ENCODE peak calls at places on chromosomes 11 and 22, in ten cellular contexts. B, E, W, D, C, M, Z, O, K and S are unnamed samples.

GRCh38 chr11:14892577-14892976 is 546 bp upstream of the CYP2R1 start:
- DNase-seq in O (no peak), W (no peak), D (no peak), E (no peak), K (no peak), Z (no peak), M (no peak), C (no peak), B (no peak), S (no peak)

GRCh38 chr22:31604137-31604705 is 57.8 kb downstream of the PISD start:
- DNase-seq in E (no peak), K (no peak), B (no peak), C (no peak), M (no peak), D (no peak), O (no peak), W (no peak), Z (no peak), S (no peak)

GRCh38 chr11:100735949-100736675 is 49.0 kb downstream of the ARHGAP42 start:
- DNase-seq in O (no peak), K (no peak), B (no peak), Z (no peak), W (no peak), M (peak; percentile 35), E (no peak), D (no peak), C (no peak), S (no peak)

GRCh38 chr11:44243086-44243485 is 66.9 kb downstream of the ALX4 start:
- DNase-seq in O (no peak), C (no peak), E (no peak), B (no peak), K (no peak), M (no peak), W (no peak), Z (no peak), D (peak; percentile 28), S (no peak)

GRCh38 chr22:20567993-20568417 is 60.6 kb downstream of the MED15 start:
- DNase-seq in M (peak; percentile 59), B (no peak), O (no peak), Z (peak; percentile 14), C (peak; percentile 41), W (no peak), K (no peak), E (no peak), D (no peak), S (peak; percentile 59)

GRCh38 chr11:67584205-67584880 is 731 bp downstream of the GSTP1 start:
- DNase-seq in M (peak; percentile 54), O (peak; percentile 75), W (peak; percentile 76), E (peak; percentile 86), D (peak; percentile 69), C (peak; percentile 19), K (peak; percentile 54), B (peak; percentile 93), Z (peak; percentile 75), S (peak; percentile 82)

GRCh38 chr11:117220999-117221774 is 10.7 kb downstream of the PCSK7 start:
- DNase-seq in Z (no peak), E (peak; percentile 58), B (no peak), C (no peak), K (no peak), M (no peak), D (peak; percentile 51), O (no peak), W (peak; percentile 39), S (peak; percentile 82)

GRCh38 chr11:15800121-15800800 is 556.1 kb downstream of the SOX6 start:
- DNase-seq in D (no peak), Z (peak; percentile 35), M (peak; percentile 86), K (peak; percentile 40), E (peak; percentile 70), O (no peak), W (no peak), B (peak; percentile 49), C (peak; percentile 4), S (peak; percentile 59)

GRCh38 chr11:118319031-118319814 is 14.7 kb downstream of the CD3E start:
- DNase-seq in B (no peak), K (no peak), Z (no peak), E (no peak), W (no peak), D (no peak), C (no peak), O (peak; percentile 60), M (no peak), S (no peak)

GRCh38 chr22:44192098-44192810 is 11.5 kb downstream of the PARVG start:
- DNase-seq in B (no peak), E (no peak), Z (no peak), M (no peak), W (no peak), D (no peak), C (peak; percentile 42), K (no peak), O (peak; percentile 81), S (no peak)

GRCh38 chr11:79940976-79941735 is 500.3 kb upstream of the TENM4 start:
- DNase-seq in K (no peak), C (peak; percentile 58), Z (no peak), M (peak; percentile 82), B (no peak), W (no peak), O (no peak), E (no peak), D (no peak), S (no peak)

GRCh38 chr11:102111011-102111786 is 952 bp downstream of the YAP1 start:
- DNase-seq in E (peak; percentile 58), B (peak; percentile 87), M (peak; percentile 81), O (no peak), D (peak; percentile 94), C (peak; percentile 79), W (peak; percentile 88), K (peak; percentile 79), Z (peak; percentile 73), S (peak; percentile 75)

GRCh38 chr11:103798029-103798428 is 238.4 kb upstream of the DDI1 start:
- DNase-seq in E (no peak), O (no peak), C (no peak), M (peak; percentile 78), Z (no peak), B (no peak), K (no peak), W (no peak), D (no peak), S (no peak)

GRCh38 chr22:23221351-23221804 is 41.1 kb downstream of the BCR start:
- DNase-seq in K (no peak), C (no peak), B (no peak), D (no peak), Z (no peak), O (peak; percentile 56), E (no peak), W (no peak), M (no peak), S (no peak)
- H3K27ac ChIP-seq in K (no peak overlapping the region), C (no peak overlapping the region), B (no peak overlapping the region), D (no peak overlapping the region), Z (no peak overlapping the region), O (peak overlapping the region; percentile 98), E (no peak overlapping the region), W (no peak overlapping the region), M (no peak overlapping the region), S (no peak overlapping the region)

GRCh38 chr22:49152146-49152929 is 675.3 kb downstream of the BRD1 start:
- DNase-seq in M (no peak), B (no peak), C (no peak), W (no peak), K (no peak), O (no peak), D (peak; percentile 25), Z (no peak), E (no peak), S (no peak)
- H3K4me3 ChIP-seq in M (no peak overlapping the region), B (no peak overlapping the region), C (no peak overlapping the region), W (no peak overlapping the region), K (no peak overlapping the region), O (no peak overlapping the region), D (no peak overlapping the region), Z (no peak overlapping the region), E (no peak overlapping the region), S (no peak overlapping the region)

DNA sequence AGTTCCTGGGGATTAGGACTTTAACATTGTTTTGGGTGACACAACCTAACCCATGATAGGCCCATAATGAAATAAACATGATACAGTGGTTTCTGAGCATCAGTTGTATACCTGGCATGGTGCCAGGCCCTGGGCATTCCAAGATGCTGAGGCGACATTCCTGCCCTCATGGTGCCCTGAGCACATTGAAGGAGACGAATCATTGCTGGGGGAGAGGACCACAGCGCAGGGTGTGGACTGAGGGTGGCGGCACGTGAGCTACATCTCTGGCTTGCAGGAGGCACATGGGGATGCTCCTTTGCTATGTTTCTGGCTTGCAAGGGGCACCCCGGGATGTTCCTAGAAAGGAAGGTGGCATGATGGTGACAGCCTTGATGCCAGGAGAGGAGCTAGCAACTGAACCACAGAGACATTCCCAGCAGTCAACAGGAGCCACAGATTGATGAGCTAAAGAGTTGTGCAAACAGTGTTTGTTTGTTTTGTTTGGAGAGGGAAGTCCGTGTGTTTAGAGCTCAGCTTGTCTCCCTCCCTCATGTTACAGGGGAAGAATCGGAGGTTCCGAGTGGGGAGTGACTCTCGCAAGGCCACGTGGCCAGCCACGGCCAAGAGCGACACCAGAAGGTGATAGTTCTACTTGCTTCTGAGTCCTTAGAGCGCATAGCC is 106.4 kb downstream of the MIAT start:
- DNase-seq in W (peak; percentile 35), B (no peak), K (peak; percentile 30), E (peak; percentile 40), O (no peak), C (peak; percentile 56), M (peak; percentile 45), D (no peak), Z (no peak), S (no peak)
- H3K27ac ChIP-seq in W (no peak overlapping the region), B (no peak overlapping the region), K (no peak overlapping the region), E (no peak overlapping the region), O (no peak overlapping the region), C (no peak overlapping the region), M (no peak overlapping the region), D (no peak overlapping the region), Z (no peak overlapping the region), S (no peak overlapping the region)

GRCh38 chr11:20162340-20162739 is 2.1 kb upstream of the DBX1 start:
- DNase-seq in Z (no peak), D (no peak), M (no peak), B (no peak), K (no peak), E (no peak), O (no peak), W (no peak), C (no peak), S (no peak)

GRCh38 chr11:20161923-20162322 is 1.6 kb upstream of the DBX1 start:
- DNase-seq in E (no peak), Z (no peak), M (no peak), C (no peak), O (no peak), B (no peak), W (no peak), D (no peak), K (no peak), S (no peak)

GRCh38 chr11:20164152-20164551 is 3.9 kb upstream of the DBX1 start:
- DNase-seq in D (no peak), M (no peak), Z (no peak), O (no peak), K (no peak), E (no peak), C (no peak), B (no peak), W (no peak), S (no peak)

GRCh38 chr11:20162824-20163777 is 2.8 kb upstream of the DBX1 start:
- DNase-seq in W (no peak), B (peak; percentile 65), M (peak; percentile 18), C (no peak), D (peak; percentile 75), Z (no peak), K (peak; percentile 22), O (no peak), E (no peak), S (no peak)

DNA sequence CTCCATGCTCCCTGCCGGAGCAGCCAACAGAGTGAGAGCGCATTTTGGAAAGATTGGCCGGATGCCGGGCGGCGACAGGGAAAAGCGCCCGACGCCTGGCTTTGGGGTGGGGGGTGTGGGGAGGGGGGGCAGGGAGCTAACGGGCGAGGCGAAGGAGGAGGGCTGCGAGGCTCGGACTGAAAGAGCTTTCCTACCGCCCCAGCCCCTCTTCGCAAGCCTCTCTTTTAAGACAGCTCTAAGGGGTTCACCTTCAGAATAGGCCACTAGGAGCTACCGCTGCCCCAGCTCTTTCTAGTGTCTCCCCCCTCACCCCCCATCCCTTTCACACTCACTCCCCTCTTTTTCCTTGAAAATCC is 3.5 kb upstream of the DBX1 start:
- DNase-seq in K (no peak), W (no peak), E (no peak), C (no peak), Z (no peak), D (peak; percentile 9), O (no peak), B (no peak), M (no peak), S (no peak)
- H3K4me3 ChIP-seq in K (peak overlapping the region; percentile 13), W (no peak overlapping the region), E (peak overlapping the region; percentile 39), C (no peak overlapping the region), Z (peak overlapping the region; percentile 59), D (peak overlapping the region; percentile 29), O (no peak overlapping the region), B (no peak overlapping the region), M (no peak overlapping the region), S (peak overlapping the region; percentile 29)